ENCODE peak calls at places on chromosome 2, in ten cellular contexts. M is GM18507; R is T-helper 17 cell; P is naive B cell; Y is mesothelial cell of epicardium; S is effector memory CD4-positive, alpha-beta T cell; B is islet precursor cell; O is activated T-cell treated with anti-CD3 and anti-CD28 coated beads for 1 hour; C is pancreas; X is WTC11. K is an unnamed sample.

GRCh38 chr2:205816268-205816667 is 134.0 kb downstream of the NRP2 start:
- DNase-seq in O (no peak), X (no peak), M (no peak), Y (no peak), S (no peak), B (no peak), C (no peak), P (no peak), R (no peak), K (no peak)

GRCh38 chr2:44360749-44361329 is 455 bp downstream of the PREPL start:
- DNase-seq in S (no peak), M (no peak), B (no peak), P (no peak), O (no peak), R (no peak), X (no peak), C (no peak), Y (no peak), K (no peak)

GRCh38 chr2:160440888-160441287 is 52.7 kb downstream of the RBMS1 start:
- DNase-seq in C (no peak), P (no peak), B (no peak), S (no peak), Y (no peak), O (no peak), X (no peak), R (no peak), M (no peak), K (no peak)

GRCh38 chr2:152037711-152038110 is 61.1 kb downstream of the CACNB4 start:
- DNase-seq in P (no peak), X (no peak), C (no peak), R (no peak), Y (no peak), B (no peak), M (no peak), S (no peak), O (no peak), K (no peak)

GRCh38 chr2:236684534-236685256 is 115.1 kb downstream of the ACKR3 start:
- DNase-seq in Y (no peak), R (no peak), M (no peak), C (no peak), O (no peak), S (no peak), X (peak; percentile 55), P (no peak), B (no peak), K (peak; percentile 80)

GRCh38 chr2:42010743-42011298 is 37.0 kb upstream of the PKDCC start:
- DNase-seq in P (no peak), X (no peak), R (no peak), S (no peak), C (no peak), M (no peak), Y (no peak), O (no peak), B (peak; percentile 62), K (peak; percentile 29)

GRCh38 chr2:224987733-224988132 is 54.5 kb downstream of the DOCK10 start:
- DNase-seq in Y (no peak), X (no peak), O (no peak), R (no peak), M (no peak), S (no peak), B (no peak), C (no peak), P (no peak), K (no peak)

GRCh38 chr2:43559391-43560230 is 36.2 kb downstream of the THADA start:
- DNase-seq in Y (no peak), S (no peak), X (no peak), O (no peak), R (no peak), M (no peak), C (no peak), P (no peak), B (no peak), K (no peak)

GRCh38 chr2:192218347-192218746 is 23.6 kb upstream of the TMEFF2 start:
- DNase-seq in B (no peak), R (no peak), C (no peak), S (no peak), O (no peak), Y (no peak), M (no peak), X (no peak), P (no peak), K (no peak)

GRCh38 chr2:174340400-174341300 is 5.9 kb downstream of the SP9 start:
- DNase-seq in S (no peak), R (no peak), Y (no peak), B (peak; percentile 73), C (no peak), X (peak; percentile 50), O (no peak), P (no peak), M (no peak), K (peak; percentile 75)

GRCh38 chr2:46540496-46541342 is 61.4 kb downstream of the TMEM247 start:
- DNase-seq in P (no peak), S (no peak), B (peak; percentile 83), R (no peak), O (no peak), M (no peak), C (no peak), Y (no peak), X (no peak), K (no peak)

GRCh38 chr2:180385601-180386201 is 378.6 kb upstream of the CWC22 start:
- DNase-seq in S (no peak), X (no peak), B (no peak), M (no peak), P (no peak), O (no peak), C (no peak), R (no peak), Y (no peak), K (no peak)

GRCh38 chr2:96436416-96436815 is 68.7 kb downstream of the NEURL3 start:
- DNase-seq in O (no peak), X (no peak), Y (no peak), P (no peak), C (no peak), S (no peak), B (no peak), M (no peak), R (no peak), K (no peak)

GRCh38 chr2:12844511-12844910 is 127.8 kb downstream of the TRIB2 start:
- DNase-seq in O (no peak), P (no peak), Y (no peak), X (no peak), R (no peak), S (no peak), M (no peak), C (no peak), B (no peak), K (no peak)

GRCh38 chr2:200032895-200033294 is 77.5 kb downstream of the MAIP1 start:
- DNase-seq in O (no peak), Y (no peak), R (no peak), S (no peak), P (no peak), X (no peak), M (no peak), C (no peak), B (no peak), K (no peak)